ENCODE peak calls at places on chromosomes 4 and X, in nine cellular contexts. One of them, this sample, is unnamed.

GRCh38 chrX:150513564-150513963 is 54.9 kb upstream of the MTM1 start:
- DNase-seq in tibial nerve: no peak
- DNase-seq in CD4-positive, alpha-beta T cell: no peak
- DNase-seq in cardiac muscle cell: no peak
- DNase-seq in heart right ventricle: no peak
- DNase-seq in psoas muscle: no peak
- DNase-seq in A549: no peak
- DNase-seq in fibroblast of lung: peak; percentile 1
- DNase-seq in mammary epithelial cell: no peak
- DNase-seq in this sample: no peak

GRCh38 chr4:77073981-77074865 is 1.6 kb downstream of the CCNI start:
- DNase-seq in tibial nerve: no peak
- DNase-seq in CD4-positive, alpha-beta T cell: no peak
- DNase-seq in cardiac muscle cell: no peak
- DNase-seq in heart right ventricle: no peak
- DNase-seq in psoas muscle: no peak
- DNase-seq in A549: no peak
- DNase-seq in fibroblast of lung: no peak
- DNase-seq in mammary epithelial cell: peak; percentile 30
- DNase-seq in this sample: no peak

GRCh38 chrX:119775517-119776238 is 15.8 kb downstream of the RPL39 start:
- DNase-seq in tibial nerve: no peak
- DNase-seq in CD4-positive, alpha-beta T cell: no peak
- DNase-seq in cardiac muscle cell: no peak
- DNase-seq in heart right ventricle: no peak
- DNase-seq in psoas muscle: no peak
- DNase-seq in A549: no peak
- DNase-seq in fibroblast of lung: no peak
- DNase-seq in mammary epithelial cell: no peak
- DNase-seq in this sample: no peak

GRCh38 chr4:14787221-14787620 is 215.1 kb upstream of the CPEB2 start:
- DNase-seq in tibial nerve: no peak
- DNase-seq in CD4-positive, alpha-beta T cell: no peak
- DNase-seq in cardiac muscle cell: no peak
- DNase-seq in heart right ventricle: no peak
- DNase-seq in psoas muscle: no peak
- DNase-seq in A549: no peak
- DNase-seq in fibroblast of lung: no peak
- DNase-seq in mammary epithelial cell: no peak
- DNase-seq in this sample: no peak

GRCh38 chr4:108045687-108046024 is 56.0 kb downstream of the HADH start:
- DNase-seq in tibial nerve: peak; percentile 18
- DNase-seq in CD4-positive, alpha-beta T cell: no peak
- DNase-seq in cardiac muscle cell: no peak
- DNase-seq in heart right ventricle: peak; percentile 47
- DNase-seq in psoas muscle: peak; percentile 59
- DNase-seq in A549: no peak
- DNase-seq in fibroblast of lung: peak; percentile 49
- DNase-seq in mammary epithelial cell: peak; percentile 9
- DNase-seq in this sample: no peak

GRCh38 chr4:177380730-177381287 is 61.4 kb downstream of the AGA start:
- DNase-seq in tibial nerve: no peak
- DNase-seq in CD4-positive, alpha-beta T cell: no peak
- DNase-seq in cardiac muscle cell: no peak
- DNase-seq in heart right ventricle: no peak
- DNase-seq in psoas muscle: no peak
- DNase-seq in A549: peak; percentile 17
- DNase-seq in fibroblast of lung: no peak
- DNase-seq in mammary epithelial cell: peak; percentile 6
- DNase-seq in this sample: peak; percentile 71

GRCh38 chr4:169249214-169249973 is 21.4 kb downstream of the SH3RF1 start:
- DNase-seq in tibial nerve: no peak
- DNase-seq in CD4-positive, alpha-beta T cell: no peak
- DNase-seq in cardiac muscle cell: no peak
- DNase-seq in heart right ventricle: no peak
- DNase-seq in psoas muscle: no peak
- DNase-seq in A549: peak; percentile 30
- DNase-seq in fibroblast of lung: peak; percentile 55
- DNase-seq in mammary epithelial cell: no peak
- DNase-seq in this sample: no peak

GRCh38 chr4:25861422-25861926 is 1.3 kb downstream of the SEL1L3 start:
- DNase-seq in tibial nerve: no peak
- DNase-seq in CD4-positive, alpha-beta T cell: no peak
- DNase-seq in cardiac muscle cell: no peak
- DNase-seq in heart right ventricle: no peak
- DNase-seq in psoas muscle: no peak
- DNase-seq in A549: no peak
- DNase-seq in fibroblast of lung: peak; percentile 64
- DNase-seq in mammary epithelial cell: no peak
- DNase-seq in this sample: no peak

GRCh38 chr4:102780476-102781144 is 19.8 kb upstream of the MANBA start:
- DNase-seq in tibial nerve: no peak
- DNase-seq in CD4-positive, alpha-beta T cell: no peak
- DNase-seq in cardiac muscle cell: peak; percentile 5
- DNase-seq in heart right ventricle: no peak
- DNase-seq in psoas muscle: no peak
- DNase-seq in A549: no peak
- DNase-seq in fibroblast of lung: peak; percentile 29
- DNase-seq in mammary epithelial cell: peak; percentile 95
- DNase-seq in this sample: no peak

GRCh38 chrX:17674611-17675010 is 62.7 kb upstream of the SCML1 start:
- DNase-seq in tibial nerve: no peak
- DNase-seq in CD4-positive, alpha-beta T cell: no peak
- DNase-seq in cardiac muscle cell: no peak
- DNase-seq in heart right ventricle: no peak
- DNase-seq in psoas muscle: no peak
- DNase-seq in A549: no peak
- DNase-seq in fibroblast of lung: no peak
- DNase-seq in mammary epithelial cell: no peak
- DNase-seq in this sample: no peak

GRCh38 chr4:174318829-174319764 is 35.4 kb downstream of the CEP44 start:
- DNase-seq in tibial nerve: no peak
- DNase-seq in CD4-positive, alpha-beta T cell: no peak
- DNase-seq in cardiac muscle cell: peak; percentile 45
- DNase-seq in heart right ventricle: no peak
- DNase-seq in psoas muscle: no peak
- DNase-seq in A549: no peak
- DNase-seq in fibroblast of lung: peak; percentile 69
- DNase-seq in mammary epithelial cell: peak; percentile 27
- DNase-seq in this sample: no peak

GRCh38 chr4:70958681-70959080 is 34.8 kb upstream of the DCK start:
- DNase-seq in tibial nerve: no peak
- DNase-seq in CD4-positive, alpha-beta T cell: no peak
- DNase-seq in cardiac muscle cell: no peak
- DNase-seq in heart right ventricle: no peak
- DNase-seq in psoas muscle: no peak
- DNase-seq in A549: no peak
- DNase-seq in fibroblast of lung: peak; percentile 53
- DNase-seq in mammary epithelial cell: no peak
- DNase-seq in this sample: no peak

GRCh38 chr4:23923840-23924239 is 34.0 kb upstream of the PPARGC1A start:
- DNase-seq in tibial nerve: no peak
- DNase-seq in CD4-positive, alpha-beta T cell: no peak
- DNase-seq in cardiac muscle cell: no peak
- DNase-seq in heart right ventricle: no peak
- DNase-seq in psoas muscle: no peak
- DNase-seq in A549: no peak
- DNase-seq in fibroblast of lung: no peak
- DNase-seq in mammary epithelial cell: peak; percentile 20
- DNase-seq in this sample: no peak

GRCh38 chr4:150784305-150784704 is 202.4 kb downstream of the MAB21L2 start:
- DNase-seq in tibial nerve: no peak
- DNase-seq in CD4-positive, alpha-beta T cell: no peak
- DNase-seq in cardiac muscle cell: no peak
- DNase-seq in heart right ventricle: no peak
- DNase-seq in psoas muscle: no peak
- DNase-seq in A549: no peak
- DNase-seq in fibroblast of lung: no peak
- DNase-seq in mammary epithelial cell: no peak
- DNase-seq in this sample: no peak

GRCh38 chr4:17232575-17233253 is 279.2 kb downstream of the QDPR start:
- DNase-seq in tibial nerve: peak; percentile 46
- DNase-seq in CD4-positive, alpha-beta T cell: no peak
- DNase-seq in cardiac muscle cell: peak; percentile 84
- DNase-seq in heart right ventricle: peak; percentile 21
- DNase-seq in psoas muscle: no peak
- DNase-seq in A549: no peak
- DNase-seq in fibroblast of lung: peak; percentile 67
- DNase-seq in mammary epithelial cell: no peak
- DNase-seq in this sample: no peak

GRCh38 chr4:80266267-80266901 is at the start of gene FGF5:
- DNase-seq in tibial nerve: peak; percentile 9
- DNase-seq in CD4-positive, alpha-beta T cell: no peak
- DNase-seq in cardiac muscle cell: peak; percentile 63
- DNase-seq in heart right ventricle: peak; percentile 42
- DNase-seq in psoas muscle: peak; percentile 54
- DNase-seq in A549: no peak
- DNase-seq in fibroblast of lung: peak; percentile 87
- DNase-seq in mammary epithelial cell: peak; percentile 90
- DNase-seq in this sample: peak; percentile 74

GRCh38 chr4:14596904-14597303 is 405.4 kb upstream of the CPEB2 start:
- DNase-seq in tibial nerve: no peak
- DNase-seq in CD4-positive, alpha-beta T cell: no peak
- DNase-seq in cardiac muscle cell: no peak
- DNase-seq in heart right ventricle: no peak
- DNase-seq in psoas muscle: no peak
- DNase-seq in A549: no peak
- DNase-seq in fibroblast of lung: no peak
- DNase-seq in mammary epithelial cell: peak; percentile 56
- DNase-seq in this sample: no peak

GRCh38 chr4:168604496-168605373 is 107.9 kb downstream of the PALLD start:
- DNase-seq in tibial nerve: no peak
- DNase-seq in CD4-positive, alpha-beta T cell: no peak
- DNase-seq in cardiac muscle cell: no peak
- DNase-seq in heart right ventricle: no peak
- DNase-seq in psoas muscle: no peak
- DNase-seq in A549: no peak
- DNase-seq in fibroblast of lung: peak; percentile 80
- DNase-seq in mammary epithelial cell: peak; percentile 91
- DNase-seq in this sample: no peak

GRCh38 chr4:144658908-144659307 is 13.0 kb downstream of the HHIP start:
- DNase-seq in tibial nerve: no peak
- DNase-seq in CD4-positive, alpha-beta T cell: no peak
- DNase-seq in cardiac muscle cell: no peak
- DNase-seq in heart right ventricle: no peak
- DNase-seq in psoas muscle: no peak
- DNase-seq in A549: no peak
- DNase-seq in fibroblast of lung: no peak
- DNase-seq in mammary epithelial cell: peak; percentile 14
- DNase-seq in this sample: no peak

GRCh38 chr4:71195932-71196331 is 142.9 kb upstream of the SLC4A4 start:
- DNase-seq in tibial nerve: no peak
- DNase-seq in CD4-positive, alpha-beta T cell: no peak
- DNase-seq in cardiac muscle cell: peak; percentile 51
- DNase-seq in heart right ventricle: no peak
- DNase-seq in psoas muscle: no peak
- DNase-seq in A549: no peak
- DNase-seq in fibroblast of lung: peak; percentile 24
- DNase-seq in mammary epithelial cell: no peak
- DNase-seq in this sample: no peak

GRCh38 chrX:54776987-54777672 is 20.9 kb downstream of the ITIH6 start:
- DNase-seq in tibial nerve: no peak
- DNase-seq in CD4-positive, alpha-beta T cell: no peak
- DNase-seq in cardiac muscle cell: no peak
- DNase-seq in heart right ventricle: no peak
- DNase-seq in psoas muscle: no peak
- DNase-seq in A549: no peak
- DNase-seq in fibroblast of lung: no peak
- DNase-seq in mammary epithelial cell: peak; percentile 2
- DNase-seq in this sample: no peak
- H3K27ac ChIP-seq in tibial nerve: no peak overlapping the region
- H3K27ac ChIP-seq in CD4-positive, alpha-beta T cell: no peak overlapping the region
- H3K27ac ChIP-seq in cardiac muscle cell: no peak overlapping the region
- H3K27ac ChIP-seq in heart right ventricle: no peak overlapping the region
- H3K27ac ChIP-seq in psoas muscle: no peak overlapping the region
- H3K27ac ChIP-seq in A549: no peak overlapping the region
- H3K27ac ChIP-seq in fibroblast of lung: no peak overlapping the region
- H3K27ac ChIP-seq in mammary epithelial cell: no peak overlapping the region
- H3K27ac ChIP-seq in this sample: no peak overlapping the region

DNA sequence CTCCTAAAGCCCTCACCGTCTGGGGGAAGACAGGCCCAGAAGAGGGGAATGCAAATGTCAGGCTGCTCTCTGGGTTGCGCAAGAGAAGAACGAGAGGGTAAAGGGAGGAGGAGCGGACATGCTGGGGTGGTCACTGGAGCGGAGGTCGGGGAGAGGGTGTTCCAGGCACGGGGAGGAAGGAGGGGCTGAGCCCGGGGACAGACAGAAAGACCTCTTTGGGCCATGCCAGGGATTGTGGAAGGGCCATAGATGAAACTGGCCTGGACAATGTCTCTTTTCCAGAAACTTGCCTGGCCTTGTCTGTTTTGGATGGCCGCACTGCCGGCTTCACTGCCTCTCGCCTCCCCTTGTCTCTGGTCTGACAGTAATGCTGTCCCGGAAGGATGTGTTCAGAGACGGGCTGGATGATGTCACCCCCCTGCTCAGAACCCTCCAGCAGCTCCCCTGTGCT is 121.0 kb downstream of the SORCS2 start:
- DNase-seq in tibial nerve: no peak
- DNase-seq in CD4-positive, alpha-beta T cell: no peak
- DNase-seq in cardiac muscle cell: no peak
- DNase-seq in heart right ventricle: no peak
- DNase-seq in psoas muscle: no peak
- DNase-seq in A549: no peak
- DNase-seq in fibroblast of lung: no peak
- DNase-seq in mammary epithelial cell: no peak
- DNase-seq in this sample: peak; percentile 86
- TF ChIP-seq CTCF in tibial nerve: no peak
- TF ChIP-seq CTCF in CD4-positive, alpha-beta T cell: no peak
- TF ChIP-seq CTCF in cardiac muscle cell: no peak
- TF ChIP-seq CTCF in heart right ventricle: no peak
- TF ChIP-seq CTCF in psoas muscle: no peak
- TF ChIP-seq CTCF in A549: no peak
- TF ChIP-seq CTCF in fibroblast of lung: no peak
- TF ChIP-seq CTCF in mammary epithelial cell: no peak
- TF ChIP-seq CTCF in this sample: no peak

GRCh38 chrX:45134303-45134702 is 66.4 kb downstream of the DIPK2B start:
- DNase-seq in tibial nerve: no peak
- DNase-seq in CD4-positive, alpha-beta T cell: no peak
- DNase-seq in cardiac muscle cell: no peak
- DNase-seq in heart right ventricle: peak; percentile 44
- DNase-seq in psoas muscle: no peak
- DNase-seq in A549: no peak
- DNase-seq in fibroblast of lung: no peak
- DNase-seq in mammary epithelial cell: no peak
- DNase-seq in this sample: no peak
- H3K27ac ChIP-seq in tibial nerve: peak overlapping the region; percentile 19
- H3K27ac ChIP-seq in CD4-positive, alpha-beta T cell: no peak overlapping the region
- H3K27ac ChIP-seq in cardiac muscle cell: no peak overlapping the region
- H3K27ac ChIP-seq in heart right ventricle: peak overlapping the region; percentile 73
- H3K27ac ChIP-seq in psoas muscle: no peak overlapping the region
- H3K27ac ChIP-seq in A549: no peak overlapping the region
- H3K27ac ChIP-seq in fibroblast of lung: no peak overlapping the region
- H3K27ac ChIP-seq in mammary epithelial cell: no peak overlapping the region
- H3K27ac ChIP-seq in this sample: no peak overlapping the region

DNA sequence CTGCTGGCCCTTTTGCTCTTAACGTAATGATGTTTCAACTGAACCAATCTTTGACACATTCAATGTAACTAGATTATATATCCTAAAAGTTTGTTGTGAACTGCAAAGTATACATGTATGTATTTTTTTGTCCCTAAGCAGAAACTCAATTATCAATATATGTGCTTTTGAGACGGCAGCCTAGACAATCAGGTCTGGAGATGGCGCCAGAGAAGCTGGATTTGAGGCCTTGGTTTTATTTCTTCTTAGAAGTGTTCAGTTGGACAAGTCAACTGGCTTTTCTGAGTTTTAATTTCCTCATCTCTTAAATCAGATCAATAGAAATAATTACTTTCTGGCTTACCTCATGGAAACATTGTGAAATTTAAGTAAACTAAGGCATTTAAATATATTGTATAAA is 62.5 kb downstream of the DCAF8L1 start:
- DNase-seq in tibial nerve: no peak
- DNase-seq in CD4-positive, alpha-beta T cell: no peak
- DNase-seq in cardiac muscle cell: peak; percentile 3
- DNase-seq in heart right ventricle: no peak
- DNase-seq in psoas muscle: no peak
- DNase-seq in A549: no peak
- DNase-seq in fibroblast of lung: peak; percentile 55
- DNase-seq in mammary epithelial cell: peak; percentile 6
- DNase-seq in this sample: no peak
- TF ChIP-seq CTCF in tibial nerve: no peak
- TF ChIP-seq CTCF in CD4-positive, alpha-beta T cell: no peak
- TF ChIP-seq CTCF in cardiac muscle cell: peak; percentile 27
- TF ChIP-seq CTCF in heart right ventricle: no peak
- TF ChIP-seq CTCF in psoas muscle: no peak
- TF ChIP-seq CTCF in A549: no peak
- TF ChIP-seq CTCF in fibroblast of lung: no peak
- TF ChIP-seq CTCF in mammary epithelial cell: peak; percentile 60
- TF ChIP-seq CTCF in this sample: no peak

This sample was measured in kidney.